ENCODE peak calls at places on chromosome 4, in seven cellular contexts. One of them, this sample, is unnamed.

GRCh38 chr4:48472794-48473193 is 10.3 kb upstream of the SLC10A4 start:
- DNase-seq in endodermal cell: no peak
- DNase-seq in AG09309: no peak
- DNase-seq in endothelial cell: no peak
- DNase-seq in ovary: no peak
- DNase-seq in left lung: no peak
- DNase-seq in lung: no peak
- DNase-seq in this sample: no peak

GRCh38 chr4:13888112-13888511 is 260.6 kb upstream of the BOD1L1 start:
- DNase-seq in endodermal cell: no peak
- DNase-seq in AG09309: peak; percentile 82
- DNase-seq in endothelial cell: no peak
- DNase-seq in ovary: no peak
- DNase-seq in left lung: no peak
- DNase-seq in lung: no peak
- DNase-seq in this sample: no peak

GRCh38 chr4:156799121-156799589 is 172.4 kb downstream of the PDGFC start:
- DNase-seq in endodermal cell: no peak
- DNase-seq in AG09309: peak; percentile 44
- DNase-seq in endothelial cell: no peak
- DNase-seq in ovary: no peak
- DNase-seq in left lung: no peak
- DNase-seq in lung: no peak
- DNase-seq in this sample: no peak

GRCh38 chr4:25981749-25982148 is 67.7 kb downstream of the SMIM20 start:
- DNase-seq in endodermal cell: peak; percentile 17
- DNase-seq in AG09309: no peak
- DNase-seq in endothelial cell: no peak
- DNase-seq in ovary: no peak
- DNase-seq in left lung: no peak
- DNase-seq in lung: no peak
- DNase-seq in this sample: no peak

GRCh38 chr4:93730251-93730650 is 98.3 kb upstream of the ATOH1 start:
- DNase-seq in endodermal cell: peak; percentile 39
- DNase-seq in AG09309: no peak
- DNase-seq in endothelial cell: no peak
- DNase-seq in ovary: no peak
- DNase-seq in left lung: no peak
- DNase-seq in lung: no peak
- DNase-seq in this sample: no peak

GRCh38 chr4:143391895-143392294 is 55.2 kb downstream of the GAB1 start:
- DNase-seq in endodermal cell: no peak
- DNase-seq in AG09309: peak; percentile 53
- DNase-seq in endothelial cell: no peak
- DNase-seq in ovary: no peak
- DNase-seq in left lung: no peak
- DNase-seq in lung: no peak
- DNase-seq in this sample: no peak

GRCh38 chr4:98627883-98628282 is 30.5 kb downstream of the TSPAN5 start:
- DNase-seq in endodermal cell: no peak
- DNase-seq in AG09309: peak; percentile 78
- DNase-seq in endothelial cell: no peak
- DNase-seq in ovary: no peak
- DNase-seq in left lung: no peak
- DNase-seq in lung: no peak
- DNase-seq in this sample: no peak

GRCh38 chr4:577499-578450 is 1.7 kb upstream of the TMEM271 start:
- DNase-seq in endodermal cell: peak; percentile 88
- DNase-seq in AG09309: no peak
- DNase-seq in endothelial cell: no peak
- DNase-seq in ovary: no peak
- DNase-seq in left lung: peak; percentile 62
- DNase-seq in lung: no peak
- DNase-seq in this sample: no peak

GRCh38 chr4:146359771-146360170 is 145.4 kb downstream of the REELD1 start:
- DNase-seq in endodermal cell: no peak
- DNase-seq in AG09309: no peak
- DNase-seq in endothelial cell: no peak
- DNase-seq in ovary: no peak
- DNase-seq in left lung: no peak
- DNase-seq in lung: no peak
- DNase-seq in this sample: no peak

GRCh38 chr4:156756118-156756517 is 215.5 kb downstream of the PDGFC start:
- DNase-seq in endodermal cell: no peak
- DNase-seq in AG09309: no peak
- DNase-seq in endothelial cell: no peak
- DNase-seq in ovary: no peak
- DNase-seq in left lung: no peak
- DNase-seq in lung: no peak
- DNase-seq in this sample: no peak

GRCh38 chr4:141121768-141122415 is 11.4 kb downstream of the RNF150 start:
- DNase-seq in endodermal cell: peak; percentile 43
- DNase-seq in AG09309: no peak
- DNase-seq in endothelial cell: no peak
- DNase-seq in ovary: no peak
- DNase-seq in left lung: no peak
- DNase-seq in lung: no peak
- DNase-seq in this sample: no peak

GRCh38 chr4:64014647-64015046 is 394.6 kb downstream of the TECRL start:
- DNase-seq in endodermal cell: no peak
- DNase-seq in AG09309: no peak
- DNase-seq in endothelial cell: no peak
- DNase-seq in ovary: no peak
- DNase-seq in left lung: no peak
- DNase-seq in lung: no peak
- DNase-seq in this sample: no peak

GRCh38 chr4:153766758-153767157 is 6.9 kb upstream of the RNF175 start:
- DNase-seq in endodermal cell: no peak
- DNase-seq in AG09309: no peak
- DNase-seq in endothelial cell: no peak
- DNase-seq in ovary: no peak
- DNase-seq in left lung: no peak
- DNase-seq in lung: no peak
- DNase-seq in this sample: no peak

DNA sequence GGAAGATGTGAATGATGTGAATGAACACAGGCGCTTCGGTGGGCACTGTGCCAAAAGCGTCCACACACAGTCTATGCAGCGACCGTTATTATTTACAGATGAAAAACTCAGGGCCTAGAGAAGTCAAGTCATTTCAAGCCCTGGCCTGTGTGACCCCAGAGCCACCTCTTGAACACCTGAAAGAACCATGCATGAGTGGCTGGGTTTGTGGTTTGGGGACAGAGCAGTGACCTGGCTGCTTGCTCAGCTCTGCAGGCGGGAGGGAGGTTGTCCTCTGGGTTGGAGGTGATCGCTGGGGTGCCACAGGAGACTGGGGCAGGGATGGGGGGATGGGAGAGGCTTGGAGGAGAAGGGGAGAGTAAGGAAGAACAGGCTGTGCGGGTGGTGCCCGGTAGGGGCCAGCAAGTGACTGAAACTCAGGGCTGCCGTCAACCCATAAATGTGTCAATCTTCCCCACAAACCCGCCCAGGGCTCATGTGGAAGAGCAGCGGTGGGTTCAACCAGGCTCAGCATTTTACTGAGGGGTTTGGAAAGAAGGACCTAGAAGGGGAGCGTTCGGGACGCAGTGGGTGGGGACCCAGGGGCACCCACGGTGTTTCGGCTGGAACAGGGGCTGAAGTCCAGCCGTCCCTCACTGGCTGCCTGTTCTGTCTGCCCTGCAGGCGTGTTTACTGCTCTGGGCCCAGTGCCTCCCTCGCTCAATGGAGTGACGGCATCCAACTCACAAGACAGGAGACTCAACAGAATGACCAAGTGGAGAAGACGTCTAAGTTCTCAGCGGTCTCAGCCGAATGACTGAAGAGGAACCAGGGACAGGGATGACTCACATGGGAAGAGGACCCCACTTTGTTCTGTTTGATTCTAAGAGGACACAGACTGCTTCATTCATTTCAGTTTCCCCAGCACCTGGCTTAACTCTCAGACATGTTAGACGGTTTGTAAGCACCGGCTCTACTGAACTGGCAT is 167.8 kb downstream of the AFAP1 start:
- DNase-seq in endodermal cell: no peak
- DNase-seq in AG09309: no peak
- DNase-seq in endothelial cell: no peak
- DNase-seq in ovary: no peak
- DNase-seq in left lung: no peak
- DNase-seq in lung: no peak
- DNase-seq in this sample: no peak
- TF ChIP-seq CTCF in endodermal cell: no peak
- TF ChIP-seq CTCF in AG09309: no peak
- TF ChIP-seq CTCF in endothelial cell: no peak
- TF ChIP-seq CTCF in ovary: no peak
- TF ChIP-seq CTCF in left lung: no peak
- TF ChIP-seq CTCF in lung: no peak
- TF ChIP-seq CTCF in this sample: no peak

GRCh38 chr4:83964996-83965541 is 429.2 kb downstream of the GPAT3 start:
- DNase-seq in endodermal cell: no peak
- DNase-seq in AG09309: peak; percentile 23
- DNase-seq in endothelial cell: no peak
- DNase-seq in ovary: no peak
- DNase-seq in left lung: no peak
- DNase-seq in lung: no peak
- DNase-seq in this sample: no peak

GRCh38 chr4:83959160-83959559 is 423.3 kb downstream of the GPAT3 start:
- DNase-seq in endodermal cell: no peak
- DNase-seq in AG09309: no peak
- DNase-seq in endothelial cell: no peak
- DNase-seq in ovary: no peak
- DNase-seq in left lung: no peak
- DNase-seq in lung: no peak
- DNase-seq in this sample: no peak

GRCh38 chr4:83962492-83962891 is 426.6 kb downstream of the GPAT3 start:
- DNase-seq in endodermal cell: no peak
- DNase-seq in AG09309: no peak
- DNase-seq in endothelial cell: no peak
- DNase-seq in ovary: no peak
- DNase-seq in left lung: no peak
- DNase-seq in lung: no peak
- DNase-seq in this sample: no peak

DNA sequence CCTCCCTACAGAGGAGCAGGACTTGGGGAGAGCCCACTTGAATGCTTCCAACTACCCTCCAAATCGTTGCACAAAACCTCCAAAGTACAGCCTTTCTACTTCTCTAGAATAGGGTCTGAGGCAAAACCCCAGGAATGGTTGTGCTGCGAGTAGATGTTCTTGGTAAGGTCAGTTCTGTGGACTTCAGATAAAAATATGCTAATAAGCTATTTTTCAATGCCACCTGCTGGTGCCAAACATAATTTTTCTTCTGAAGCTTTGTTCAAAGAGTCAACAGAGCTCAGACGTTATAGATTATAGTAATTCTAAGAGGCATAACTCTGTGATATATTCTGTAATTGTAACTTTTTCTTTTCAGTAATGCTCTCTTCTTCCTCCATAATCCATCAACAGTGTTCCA is 425.7 kb downstream of the GPAT3 start:
- DNase-seq in endodermal cell: no peak
- DNase-seq in AG09309: no peak
- DNase-seq in endothelial cell: no peak
- DNase-seq in ovary: no peak
- DNase-seq in left lung: no peak
- DNase-seq in lung: no peak
- DNase-seq in this sample: no peak
- TF ChIP-seq CTCF in endodermal cell: no peak
- TF ChIP-seq CTCF in AG09309: peak; percentile 37
- TF ChIP-seq CTCF in endothelial cell: no peak
- TF ChIP-seq CTCF in ovary: no peak
- TF ChIP-seq CTCF in left lung: no peak
- TF ChIP-seq CTCF in lung: no peak
- TF ChIP-seq CTCF in this sample: no peak

GRCh38 chr4:88526221-88526815 is 2.7 kb upstream of the PYURF start:
- DNase-seq in endodermal cell: no peak
- DNase-seq in AG09309: no peak
- DNase-seq in endothelial cell: no peak
- DNase-seq in ovary: no peak
- DNase-seq in left lung: no peak
- DNase-seq in lung: no peak
- DNase-seq in this sample: no peak
- TF ChIP-seq CTCF in endodermal cell: peak; percentile 59
- TF ChIP-seq CTCF in AG09309: peak; percentile 13
- TF ChIP-seq CTCF in endothelial cell: no peak
- TF ChIP-seq CTCF in ovary: no peak
- TF ChIP-seq CTCF in left lung: peak; percentile 19
- TF ChIP-seq CTCF in lung: peak; percentile 1
- TF ChIP-seq CTCF in this sample: no peak

DNA sequence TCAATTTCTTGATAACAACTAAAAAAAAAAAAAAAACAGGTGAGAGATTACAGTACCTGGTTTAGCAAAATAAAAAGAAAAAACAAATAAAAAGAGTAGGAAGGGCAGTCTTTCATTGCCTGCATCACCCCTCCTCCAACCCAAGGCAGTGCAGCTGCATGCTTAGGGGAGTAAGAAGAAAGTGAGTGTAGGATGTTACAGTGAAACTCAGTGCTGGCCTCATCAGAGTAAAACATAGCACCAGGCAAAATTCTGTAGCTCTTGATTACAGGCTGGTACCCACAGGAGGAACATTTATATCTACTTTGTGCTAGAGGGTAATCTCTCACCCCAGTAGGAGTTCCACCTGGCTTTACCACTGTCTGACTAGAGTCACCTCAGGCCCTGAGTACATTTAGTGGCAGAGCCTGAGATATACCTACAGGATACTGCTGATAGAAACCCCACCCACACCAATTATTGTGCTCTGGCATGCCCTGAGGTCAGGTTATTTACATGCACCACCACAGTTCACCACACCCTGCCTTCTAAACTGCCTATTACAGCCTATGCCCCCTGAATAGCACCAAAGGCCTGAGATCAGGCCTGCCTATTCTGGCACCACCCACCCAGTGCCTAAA is 241.6 kb downstream of the PAPSS1 start:
- DNase-seq in endodermal cell: no peak
- DNase-seq in AG09309: no peak
- DNase-seq in endothelial cell: no peak
- DNase-seq in ovary: no peak
- DNase-seq in left lung: no peak
- DNase-seq in lung: no peak
- DNase-seq in this sample: no peak
- TF ChIP-seq CTCF in endodermal cell: no peak
- TF ChIP-seq CTCF in AG09309: no peak
- TF ChIP-seq CTCF in endothelial cell: no peak
- TF ChIP-seq CTCF in ovary: no peak
- TF ChIP-seq CTCF in left lung: no peak
- TF ChIP-seq CTCF in lung: no peak
- TF ChIP-seq CTCF in this sample: no peak

DNA sequence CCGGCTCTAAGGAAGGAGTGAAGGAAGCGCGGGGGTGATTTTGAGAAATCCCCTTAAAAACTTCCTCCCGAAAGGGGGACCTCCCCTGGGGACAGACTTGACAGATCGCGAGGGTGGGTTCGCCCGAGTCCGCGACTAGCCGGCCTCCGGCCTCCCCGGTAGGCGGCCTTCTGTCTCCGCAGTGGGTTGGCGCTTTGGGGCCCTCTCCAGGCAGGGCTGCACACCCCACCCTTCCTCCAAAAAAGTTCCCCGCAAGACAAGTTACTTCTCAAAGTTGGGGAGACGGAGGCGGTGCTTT is 24.8 kb downstream of the HOPX start:
- DNase-seq in endodermal cell: peak; percentile 66
- DNase-seq in AG09309: no peak
- DNase-seq in endothelial cell: peak; percentile 32
- DNase-seq in ovary: peak; percentile 37
- DNase-seq in left lung: no peak
- DNase-seq in lung: no peak
- DNase-seq in this sample: no peak
- TF ChIP-seq CTCF in endodermal cell: peak; percentile 60
- TF ChIP-seq CTCF in AG09309: peak; percentile 5
- TF ChIP-seq CTCF in endothelial cell: no peak
- TF ChIP-seq CTCF in ovary: no peak
- TF ChIP-seq CTCF in left lung: no peak
- TF ChIP-seq CTCF in lung: no peak
- TF ChIP-seq CTCF in this sample: no peak